ENCODE peak calls at places on chromosomes 13 and 19, in four cellular contexts. V, W, M and X are unnamed samples.

GRCh38 chr19:50330365-50331078 is 1.3 kb upstream of the KCNC3 start:
- DNase-seq in V (no peak), M (peak; percentile 72), W (peak; percentile 80), X (no peak)

GRCh38 chr13:23322353-23323336 is 110.9 kb downstream of the SACS start:
- DNase-seq in V (no peak), W (peak; percentile 59), M (no peak), X (no peak)

GRCh38 chr13:84896128-84896527 is 903.1 kb downstream of the SLITRK6 start:
- DNase-seq in W (peak; percentile 63), M (peak; percentile 34), V (peak; percentile 20), X (peak; percentile 1)

GRCh38 chr19:35787227-35787799 is 11.9 kb downstream of the ARHGAP33 start:
- DNase-seq in V (no peak), M (no peak), W (no peak), X (no peak)

GRCh38 chr19:42246143-42246868 is 3.9 kb upstream of the GSK3A start:
- DNase-seq in V (peak; percentile 52), W (peak; percentile 63), M (no peak), X (no peak)

GRCh38 chr19:36108684-36109083 is 2.3 kb upstream of the OVOL3 start:
- DNase-seq in W (no peak), M (no peak), V (no peak), X (no peak)

GRCh38 chr19:4233282-4233853 is 4.0 kb downstream of the EBI3 start:
- DNase-seq in M (no peak), V (no peak), W (peak; percentile 48), X (no peak)

GRCh38 chr13:97540696-97541095 is 106.7 kb downstream of the RAP2A start:
- DNase-seq in M (no peak), V (no peak), W (no peak), X (no peak)

GRCh38 chr13:34174671-34175145 is 356.8 kb downstream of the RFC3 start:
- DNase-seq in M (no peak), V (peak; percentile 59), W (peak; percentile 27), X (peak; percentile 77)

GRCh38 chr13:29702912-29703351 is 107.4 kb upstream of the SLC7A1 start:
- DNase-seq in W (no peak), V (peak; percentile 94), M (no peak), X (peak; percentile 91)

GRCh38 chr13:79226250-79226649 is 179.8 kb downstream of the RBM26 start:
- DNase-seq in W (no peak), M (no peak), V (no peak), X (no peak)

GRCh38 chr13:85236431-85236830 is 562.8 kb downstream of the SLITRK6 start:
- DNase-seq in M (no peak), W (peak; percentile 91), V (no peak), X (no peak)

GRCh38 chr19:11554160-11554559 is 4.9 kb downstream of the ELOF1 start:
- DNase-seq in V (no peak), M (no peak), W (no peak), X (no peak)

GRCh38 chr19:33143897-33144405 is 12.0 kb downstream of the WDR88 start:
- DNase-seq in W (peak; percentile 62), V (no peak), M (peak; percentile 12), X (no peak)

GRCh38 chr13:59038824-59039223 is 1124.9 kb downstream of the DIAPH3 start:
- DNase-seq in M (peak; percentile 26), W (peak; percentile 58), V (no peak), X (no peak)

GRCh38 chr13:33285420-33286124 is at the start of gene STARD13:
- DNase-seq in M (no peak), V (peak; percentile 93), W (peak; percentile 96), X (peak; percentile 92)

GRCh38 chr19:5196832-5197231 is 143.8 kb downstream of the PTPRS start:
- DNase-seq in M (no peak), W (no peak), V (no peak), X (no peak)

GRCh38 chr13:77928909-77929308 is 10.3 kb upstream of the EDNRB start:
- DNase-seq in V (no peak), M (no peak), W (peak; percentile 31), X (no peak)

GRCh38 chr19:53872762-53873161 is 5.1 kb downstream of the MYADM start:
- DNase-seq in V (no peak), W (no peak), M (no peak), X (no peak)

GRCh38 chr13:94061316-94061715 is 418.2 kb downstream of the DCT start:
- DNase-seq in M (no peak), V (peak; percentile 24), W (no peak), X (peak; percentile 63)

GRCh38 chr13:42215578-42216421 is 56.2 kb upstream of the AKAP11 start:
- DNase-seq in W (peak; percentile 53), V (no peak), M (no peak), X (no peak)

GRCh38 chr13:49026851-49027250 is 51.1 kb downstream of the FNDC3A start:
- DNase-seq in V (no peak), W (no peak), M (no peak), X (no peak)

GRCh38 chr13:42474954-42475353 is 99.0 kb upstream of the TNFSF11 start:
- DNase-seq in M (no peak), W (no peak), V (no peak), X (no peak)